ENCODE peak calls at places on chromosome 3, in ten cellular contexts. D is transverse colon, U is ovary, G is left lung, M is neural progenitor cell, Y is coronary artery, Z is cardiac fibroblast, A is thoracic aorta, V is astrocyte of the spinal cord, Q is psoas muscle. N is an unnamed sample.

GRCh38 chr3:127158614-127159221 is 34.2 kb upstream of the PRR23E start:
- DNase-seq in D (no peak), U (no peak), G (peak; percentile 34), M (peak; percentile 93), Y (no peak), Z (peak; percentile 31), A (no peak), V (peak; percentile 6), Q (peak; percentile 56), N (no peak)

GRCh38 chr3:130582457-130583155 is 65.6 kb downstream of the COL6A6 start:
- DNase-seq in D (no peak), U (no peak), G (no peak), M (no peak), Y (no peak), Z (peak; percentile 30), A (no peak), V (no peak), Q (no peak), N (peak; percentile 37)

GRCh38 chr3:8668216-8668615 is 23.6 kb upstream of the SSUH2 start:
- DNase-seq in D (no peak), U (no peak), G (no peak), M (no peak), Y (no peak), Z (no peak), A (no peak), V (no peak), Q (no peak), N (no peak)

GRCh38 chr3:65039754-65040210 is 352.0 kb upstream of the ADAMTS9 start:
- DNase-seq in D (no peak), U (no peak), G (no peak), M (no peak), Y (no peak), Z (peak; percentile 32), A (no peak), V (peak; percentile 82), Q (no peak), N (no peak)

GRCh38 chr3:111768571-111769100 is 90.4 kb upstream of the PHLDB2 start:
- DNase-seq in D (no peak), U (no peak), G (no peak), M (no peak), Y (no peak), Z (peak; percentile 98), A (no peak), V (peak; percentile 94), Q (no peak), N (no peak)

GRCh38 chr3:94249491-94250079 is 186.7 kb downstream of the NSUN3 start:
- DNase-seq in D (peak; percentile 74), U (peak; percentile 24), G (peak; percentile 50), M (peak; percentile 78), Y (no peak), Z (peak; percentile 74), A (no peak), V (peak; percentile 61), Q (peak; percentile 61), N (peak; percentile 69)

GRCh38 chr3:189853906-189854305 is 222.7 kb downstream of the TP63 start:
- DNase-seq in D (no peak), U (no peak), G (no peak), M (no peak), Y (no peak), Z (peak; percentile 14), A (no peak), V (no peak), Q (no peak), N (no peak)

GRCh38 chr3:127442551-127442950 is 148.0 kb downstream of the TPRA1 start:
- DNase-seq in D (no peak), U (no peak), G (no peak), M (no peak), Y (peak; percentile 53), Z (no peak), A (no peak), V (no peak), Q (no peak), N (no peak)

GRCh38 chr3:5226783-5227182 is 39.3 kb downstream of the EDEM1 start:
- DNase-seq in D (no peak), U (no peak), G (no peak), M (no peak), Y (no peak), Z (peak; percentile 62), A (no peak), V (peak; percentile 43), Q (no peak), N (peak; percentile 48)

GRCh38 chr3:64163755-64164148 is 61.5 kb downstream of the PRICKLE2 start:
- DNase-seq in D (no peak), U (no peak), G (no peak), M (no peak), Y (no peak), Z (peak; percentile 83), A (no peak), V (peak; percentile 86), Q (no peak), N (peak; percentile 47)

GRCh38 chr3:124229836-124230235 is 237.9 kb upstream of the ROPN1 start:
- DNase-seq in D (no peak), U (no peak), G (no peak), M (no peak), Y (no peak), Z (no peak), A (no peak), V (no peak), Q (no peak), N (no peak)

GRCh38 chr3:9870978-9871377 is 9.1 kb downstream of the CIDEC start:
- DNase-seq in D (no peak), U (no peak), G (no peak), M (no peak), Y (no peak), Z (peak; percentile 67), A (no peak), V (peak; percentile 68), Q (no peak), N (no peak)

GRCh38 chr3:40042752-40043443 is 233.5 kb downstream of the MYRIP start:
- DNase-seq in D (no peak), U (no peak), G (no peak), M (no peak), Y (no peak), Z (no peak), A (no peak), V (peak; percentile 13), Q (no peak), N (no peak)

GRCh38 chr3:114144909-114145688 is 33.8 kb downstream of the DRD3 start:
- DNase-seq in D (no peak), U (no peak), G (peak; percentile 38), M (no peak), Y (no peak), Z (peak; percentile 92), A (peak; percentile 59), V (peak; percentile 96), Q (no peak), N (peak; percentile 28)

DNA sequence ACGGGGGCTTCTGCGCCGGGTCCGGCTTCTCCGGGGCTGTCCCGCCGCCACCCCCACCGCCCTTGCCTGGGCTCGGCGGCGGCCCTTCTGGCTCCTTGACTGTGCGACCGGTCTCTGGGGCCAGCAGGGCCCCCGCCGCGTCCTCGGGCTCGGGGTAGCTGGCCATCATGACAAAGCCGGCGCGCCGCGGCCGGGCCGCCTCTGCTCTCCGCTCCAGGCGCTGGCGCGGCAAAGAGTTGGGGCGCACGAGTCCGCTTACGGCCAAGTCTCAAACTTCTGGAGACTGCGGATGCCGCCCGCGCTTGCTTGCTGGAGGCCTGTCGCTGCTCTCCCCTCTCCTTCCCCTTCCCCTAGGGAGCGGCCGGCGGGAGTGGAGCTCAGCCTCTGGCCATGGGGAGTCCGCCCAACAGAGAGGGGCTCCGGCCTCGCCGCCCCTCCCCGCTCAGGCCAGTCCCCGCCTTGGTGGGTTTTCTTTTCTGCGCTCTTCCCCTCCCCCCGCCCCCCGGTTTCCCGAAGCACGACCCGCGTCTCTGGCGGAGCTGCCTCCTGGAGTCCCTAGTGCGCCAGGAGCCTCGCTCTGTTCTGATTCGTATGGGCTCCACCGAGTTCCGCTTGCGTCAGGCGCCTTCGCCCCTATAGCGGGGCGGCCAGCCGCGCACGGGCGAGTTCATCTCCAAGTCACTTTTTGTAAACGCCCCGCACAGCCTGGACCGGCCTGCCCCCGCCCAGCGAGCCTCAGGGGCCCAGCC is at the start of the genes FOXL2 and FOXL2NB:
- DNase-seq in D (no peak), U (peak; percentile 95), G (no peak), M (peak; percentile 75), Y (peak; percentile 71), Z (peak; percentile 62), A (no peak), V (peak; percentile 81), Q (peak; percentile 56), N (no peak)
- H3K4me3 ChIP-seq in D (no peak within 1 kb of the TSS), U (peak within 1 kb of the TSS; percentile 75), G (peak within 1 kb of the TSS; percentile 22), M (peak within 1 kb of the TSS; percentile 46), Y (peak within 1 kb of the TSS; percentile 72), Z (peak within 1 kb of the TSS; percentile 48), A (peak within 1 kb of the TSS; percentile 67), V (peak within 1 kb of the TSS; percentile 46), Q (peak within 1 kb of the TSS; percentile 72), N (no peak within 1 kb of the TSS)

GRCh38 chr3:121976727-121977126 is 45.3 kb downstream of the ILDR1 start:
- DNase-seq in D (no peak), U (no peak), G (no peak), M (no peak), Y (no peak), Z (no peak), A (no peak), V (no peak), Q (no peak), N (no peak)

GRCh38 chr3:121979246-121979645 is 42.8 kb downstream of the ILDR1 start:
- DNase-seq in D (no peak), U (no peak), G (no peak), M (no peak), Y (no peak), Z (no peak), A (no peak), V (no peak), Q (no peak), N (peak; percentile 37)

GRCh38 chr3:121979734-121980449 is 42.2 kb downstream of the ILDR1 start:
- DNase-seq in D (no peak), U (no peak), G (no peak), M (no peak), Y (no peak), Z (no peak), A (no peak), V (no peak), Q (no peak), N (no peak)

GRCh38 chr3:121974601-121975111 is 47.4 kb downstream of the ILDR1 start:
- DNase-seq in D (no peak), U (no peak), G (no peak), M (no peak), Y (no peak), Z (no peak), A (no peak), V (no peak), Q (no peak), N (no peak)

GRCh38 chr3:121975702-121976302 is 46.2 kb downstream of the ILDR1 start:
- DNase-seq in D (no peak), U (no peak), G (no peak), M (no peak), Y (no peak), Z (no peak), A (no peak), V (no peak), Q (no peak), N (no peak)
- TF ChIP-seq CTCF in D (no peak), U (no peak), G (no peak), M (no peak), Y (no peak), Z (no peak), A (no peak), V (no peak), Q (no peak), N (peak; percentile 7)

GRCh38 chr3:186772281-186772885 is 11.0 kb upstream of the EIF4A2 start:
- DNase-seq in D (no peak), U (no peak), G (no peak), M (no peak), Y (no peak), Z (no peak), A (no peak), V (no peak), Q (no peak), N (no peak)
- H3K4me3 ChIP-seq in D (peak overlapping the region; percentile 22), U (peak overlapping the region; percentile 30), G (peak overlapping the region; percentile 46), M (no peak overlapping the region), Y (peak overlapping the region; percentile 83), Z (peak overlapping the region; percentile 35), A (peak overlapping the region; percentile 74), V (peak overlapping the region; percentile 26), Q (peak overlapping the region; percentile 63), N (peak overlapping the region; percentile 54)

GRCh38 chr3:109532257-109533216 is 195.2 kb upstream of the DPPA4 start:
- DNase-seq in D (peak; percentile 39), U (no peak), G (peak; percentile 53), M (peak; percentile 75), Y (no peak), Z (peak; percentile 91), A (no peak), V (peak; percentile 80), Q (no peak), N (peak; percentile 20)
- TF ChIP-seq CTCF in D (peak; percentile 35), U (no peak), G (no peak), M (peak; percentile 69), Y (no peak), Z (peak; percentile 56), A (peak; percentile 43), V (peak; percentile 55), Q (no peak), N (peak; percentile 16)

N was measured in GM12865.